ENCODE peak calls at places on chromosomes 5 and 9, in four cellular contexts. One of them, this sample, is unnamed.

GRCh38 chr9:121499427-121500164 is at the start of gene GGTA1:
- DNase-seq in mammary epithelial cell: peak; percentile 50
- DNase-seq in fibroblast of lung: peak; percentile 61
- DNase-seq in A549: peak; percentile 33
- DNase-seq in this sample: peak; percentile 32

GRCh38 chr5:43416233-43416987 is 4.2 kb upstream of the CCL28 start:
- DNase-seq in mammary epithelial cell: no peak
- DNase-seq in fibroblast of lung: peak; percentile 56
- DNase-seq in A549: no peak
- DNase-seq in this sample: no peak

GRCh38 chr9:25224309-25224708 is 453.9 kb downstream of the TUSC1 start:
- DNase-seq in mammary epithelial cell: no peak
- DNase-seq in fibroblast of lung: no peak
- DNase-seq in A549: no peak
- DNase-seq in this sample: no peak

GRCh38 chr9:126650830-126651341 is 37.2 kb downstream of the LMX1B start:
- DNase-seq in mammary epithelial cell: no peak
- DNase-seq in fibroblast of lung: no peak
- DNase-seq in A549: no peak
- DNase-seq in this sample: no peak

GRCh38 chr9:23621166-23621565 is 204.9 kb downstream of the ELAVL2 start:
- DNase-seq in mammary epithelial cell: peak; percentile 78
- DNase-seq in fibroblast of lung: peak; percentile 78
- DNase-seq in A549: no peak
- DNase-seq in this sample: peak; percentile 92

GRCh38 chr9:137255448-137256114 is 454 bp downstream of the NELFB start:
- DNase-seq in mammary epithelial cell: peak; percentile 53
- DNase-seq in fibroblast of lung: peak; percentile 33
- DNase-seq in A549: peak; percentile 43
- DNase-seq in this sample: peak; percentile 6

GRCh38 chr9:6777218-6777902 is 19.6 kb downstream of the KDM4C start:
- DNase-seq in mammary epithelial cell: no peak
- DNase-seq in fibroblast of lung: no peak
- DNase-seq in A549: no peak
- DNase-seq in this sample: no peak

GRCh38 chr5:66653380-66653779 is 57.2 kb downstream of the MAST4 start:
- DNase-seq in mammary epithelial cell: peak; percentile 85
- DNase-seq in fibroblast of lung: peak; percentile 81
- DNase-seq in A549: no peak
- DNase-seq in this sample: peak; percentile 3

GRCh38 chr9:89845321-89845720 is 240.5 kb downstream of the GADD45G start:
- DNase-seq in mammary epithelial cell: no peak
- DNase-seq in fibroblast of lung: no peak
- DNase-seq in A549: no peak
- DNase-seq in this sample: no peak

GRCh38 chr9:34658461-34658860 is 4.0 kb downstream of the CCL27 start:
- DNase-seq in mammary epithelial cell: no peak
- DNase-seq in fibroblast of lung: no peak
- DNase-seq in A549: no peak
- DNase-seq in this sample: no peak

GRCh38 chr9:89431930-89432725 is 65.8 kb downstream of the SEMA4D start:
- DNase-seq in mammary epithelial cell: no peak
- DNase-seq in fibroblast of lung: no peak
- DNase-seq in A549: no peak
- DNase-seq in this sample: no peak

GRCh38 chr5:88377240-88377639 is 108.6 kb upstream of the TMEM161B start:
- DNase-seq in mammary epithelial cell: no peak
- DNase-seq in fibroblast of lung: no peak
- DNase-seq in A549: no peak
- DNase-seq in this sample: no peak

GRCh38 chr9:1077616-1078015 is 27.5 kb downstream of the DMRT2 start:
- DNase-seq in mammary epithelial cell: no peak
- DNase-seq in fibroblast of lung: no peak
- DNase-seq in A549: no peak
- DNase-seq in this sample: no peak

GRCh38 chr5:33997331-33997983 is 10.4 kb downstream of the AMACR start:
- DNase-seq in mammary epithelial cell: peak; percentile 74
- DNase-seq in fibroblast of lung: peak; percentile 80
- DNase-seq in A549: peak; percentile 70
- DNase-seq in this sample: peak; percentile 88

GRCh38 chr9:95024097-95024671 is 293.3 kb downstream of the FANCC start:
- DNase-seq in mammary epithelial cell: no peak
- DNase-seq in fibroblast of lung: no peak
- DNase-seq in A549: peak; percentile 72
- DNase-seq in this sample: peak; percentile 20

GRCh38 chr9:119588874-119589560 is 219.8 kb upstream of the BRINP1 start:
- DNase-seq in mammary epithelial cell: no peak
- DNase-seq in fibroblast of lung: no peak
- DNase-seq in A549: no peak
- DNase-seq in this sample: no peak

GRCh38 chr5:58582411-58583393 is at the start of gene RAB3C:
- DNase-seq in mammary epithelial cell: peak; percentile 91
- DNase-seq in fibroblast of lung: peak; percentile 92
- DNase-seq in A549: peak; percentile 90
- DNase-seq in this sample: peak; percentile 72

GRCh38 chr5:78647838-78648358 is 674 bp downstream of the LHFPL2 start:
- DNase-seq in mammary epithelial cell: peak; percentile 50
- DNase-seq in fibroblast of lung: peak; percentile 67
- DNase-seq in A549: peak; percentile 33
- DNase-seq in this sample: peak; percentile 39

GRCh38 chr5:139422307-139422893 is 16.9 kb downstream of the DNAJC18 start:
- DNase-seq in mammary epithelial cell: peak; percentile 57
- DNase-seq in fibroblast of lung: peak; percentile 61
- DNase-seq in A549: peak; percentile 69
- DNase-seq in this sample: peak; percentile 76

GRCh38 chr5:176816791-176817272 is 6.5 kb downstream of the UNC5A start:
- DNase-seq in mammary epithelial cell: no peak
- DNase-seq in fibroblast of lung: no peak
- DNase-seq in A549: no peak
- DNase-seq in this sample: no peak

GRCh38 chr5:74529101-74529500 is 111.4 kb downstream of the ENC1 start:
- DNase-seq in mammary epithelial cell: no peak
- DNase-seq in fibroblast of lung: peak; percentile 88
- DNase-seq in A549: no peak
- DNase-seq in this sample: no peak

GRCh38 chr5:556909-557441 is 32.7 kb upstream of the SLC9A3 start:
- DNase-seq in mammary epithelial cell: no peak
- DNase-seq in fibroblast of lung: no peak
- DNase-seq in A549: no peak
- DNase-seq in this sample: no peak

GRCh38 chr5:14870347-14871083 is 1.1 kb downstream of the ANKH start:
- DNase-seq in mammary epithelial cell: no peak
- DNase-seq in fibroblast of lung: no peak
- DNase-seq in A549: no peak
- DNase-seq in this sample: peak; percentile 19

GRCh38 chr5:57493034-57493433 is 10.4 kb upstream of the ACTBL2 start:
- DNase-seq in mammary epithelial cell: no peak
- DNase-seq in fibroblast of lung: peak; percentile 66
- DNase-seq in A549: no peak
- DNase-seq in this sample: peak; percentile 48

GRCh38 chr9:104997536-104997935 is 69.6 kb upstream of the ABCA1 start:
- DNase-seq in mammary epithelial cell: no peak
- DNase-seq in fibroblast of lung: no peak
- DNase-seq in A549: no peak
- DNase-seq in this sample: no peak

GRCh38 chr9:104991144-104991953 is 63.4 kb upstream of the ABCA1 start:
- DNase-seq in mammary epithelial cell: peak; percentile 78
- DNase-seq in fibroblast of lung: peak; percentile 86
- DNase-seq in A549: peak; percentile 87
- DNase-seq in this sample: peak; percentile 68

GRCh38 chr9:104988539-104988938 is 60.6 kb upstream of the ABCA1 start:
- DNase-seq in mammary epithelial cell: no peak
- DNase-seq in fibroblast of lung: no peak
- DNase-seq in A549: no peak
- DNase-seq in this sample: no peak

GRCh38 chr9:104992696-104993095 is 64.7 kb upstream of the ABCA1 start:
- DNase-seq in mammary epithelial cell: no peak
- DNase-seq in fibroblast of lung: peak; percentile 88
- DNase-seq in A549: no peak
- DNase-seq in this sample: no peak

GRCh38 chr9:104993291-104993963 is 65.5 kb upstream of the ABCA1 start:
- DNase-seq in mammary epithelial cell: no peak
- DNase-seq in fibroblast of lung: peak; percentile 91
- DNase-seq in A549: no peak
- DNase-seq in this sample: no peak
- H3K4me2 ChIP-seq in mammary epithelial cell: no peak overlapping the region
- H3K4me2 ChIP-seq in fibroblast of lung: peak overlapping the region; percentile 36
- H3K4me2 ChIP-seq in A549: no peak overlapping the region
- H3K4me2 ChIP-seq in this sample: no peak overlapping the region

GRCh38 chr9:37425298-37425752 is 2.8 kb downstream of the GRHPR start:
- DNase-seq in mammary epithelial cell: no peak
- DNase-seq in fibroblast of lung: peak; percentile 27
- DNase-seq in A549: no peak
- DNase-seq in this sample: no peak

GRCh38 chr9:37426846-37427245 is 4.3 kb downstream of the GRHPR start:
- DNase-seq in mammary epithelial cell: no peak
- DNase-seq in fibroblast of lung: no peak
- DNase-seq in A549: no peak
- DNase-seq in this sample: no peak

GRCh38 chr9:37424204-37424685 is 1.7 kb downstream of the GRHPR start:
- DNase-seq in mammary epithelial cell: no peak
- DNase-seq in fibroblast of lung: no peak
- DNase-seq in A549: no peak
- DNase-seq in this sample: no peak

GRCh38 chr9:37423508-37423907 is 1.0 kb downstream of the GRHPR start:
- DNase-seq in mammary epithelial cell: no peak
- DNase-seq in fibroblast of lung: no peak
- DNase-seq in A549: no peak
- DNase-seq in this sample: no peak

DNA sequence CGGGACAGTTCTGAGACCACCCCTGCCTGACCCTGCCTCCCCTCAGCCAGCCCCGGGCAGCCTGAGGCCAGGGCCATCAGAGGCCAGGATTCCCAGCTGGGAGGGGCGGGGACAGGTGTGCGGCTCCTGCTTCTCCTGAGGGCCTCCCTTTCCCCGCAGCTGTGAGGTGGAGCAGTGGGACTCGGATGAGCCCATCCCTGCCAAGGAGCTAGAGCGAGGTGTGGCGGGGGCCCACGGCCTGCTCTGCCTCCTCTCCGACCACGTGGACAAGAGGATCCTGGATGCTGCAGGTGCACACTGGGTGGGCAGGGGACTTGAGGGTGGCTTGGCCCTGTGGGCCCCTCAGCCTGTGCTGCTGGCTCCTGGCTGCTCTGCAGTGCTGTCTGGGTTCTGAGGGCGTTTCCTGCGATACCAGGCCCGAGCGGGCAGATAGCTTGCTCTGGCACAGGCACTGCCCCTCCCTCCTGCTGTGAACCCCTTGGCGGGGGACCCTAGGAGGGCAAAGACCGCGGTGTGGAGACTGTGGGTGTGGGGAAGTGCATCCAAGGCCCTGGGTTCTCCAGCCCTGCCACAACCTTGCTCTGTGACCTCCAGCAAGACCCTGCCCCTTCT is 2.3 kb downstream of the GRHPR start:
- DNase-seq in mammary epithelial cell: no peak
- DNase-seq in fibroblast of lung: no peak
- DNase-seq in A549: no peak
- DNase-seq in this sample: no peak
- H3K4me3 ChIP-seq in mammary epithelial cell: no peak overlapping the region
- H3K4me3 ChIP-seq in fibroblast of lung: no peak overlapping the region
- H3K4me3 ChIP-seq in A549: peak overlapping the region; percentile 85
- H3K4me3 ChIP-seq in this sample: no peak overlapping the region

DNA sequence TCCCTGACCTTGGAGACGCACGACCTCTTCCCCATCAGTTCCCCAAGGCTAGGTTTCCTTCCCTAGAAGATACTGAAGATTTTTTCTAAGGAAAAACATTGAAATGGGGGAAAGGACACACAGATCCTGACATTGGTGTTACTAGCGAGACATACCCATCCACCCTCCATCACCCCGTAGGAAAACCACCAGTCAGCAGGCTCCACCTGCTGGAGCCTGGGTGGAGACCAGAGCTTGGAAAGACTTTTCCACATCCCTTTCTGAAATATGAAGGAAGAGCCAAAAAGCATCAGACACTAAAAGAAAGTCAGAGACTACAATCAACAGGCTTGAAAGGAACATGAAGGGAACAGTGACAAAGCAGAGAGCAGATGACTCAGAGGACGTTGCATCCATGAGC is 638.0 kb downstream of the IRX1 start:
- DNase-seq in mammary epithelial cell: no peak
- DNase-seq in fibroblast of lung: no peak
- DNase-seq in A549: no peak
- DNase-seq in this sample: no peak
- TF ChIP-seq CTCF in mammary epithelial cell: peak; percentile 43
- TF ChIP-seq CTCF in fibroblast of lung: no peak
- TF ChIP-seq CTCF in A549: no peak
- TF ChIP-seq CTCF in this sample: no peak

GRCh38 chr5:160472482-160472881 is 50.8 kb downstream of the PTTG1 start:
- DNase-seq in mammary epithelial cell: no peak
- DNase-seq in fibroblast of lung: no peak
- DNase-seq in A549: no peak
- DNase-seq in this sample: no peak
- H3K4me2 ChIP-seq in mammary epithelial cell: no peak overlapping the region
- H3K4me2 ChIP-seq in fibroblast of lung: no peak overlapping the region
- H3K4me2 ChIP-seq in A549: no peak overlapping the region
- H3K4me2 ChIP-seq in this sample: no peak overlapping the region

GRCh38 chr5:174733836-174734235 is 9.5 kb downstream of the MSX2 start:
- DNase-seq in mammary epithelial cell: no peak
- DNase-seq in fibroblast of lung: no peak
- DNase-seq in A549: no peak
- DNase-seq in this sample: no peak
- H3K4me3 ChIP-seq in mammary epithelial cell: no peak overlapping the region
- H3K4me3 ChIP-seq in fibroblast of lung: no peak overlapping the region
- H3K4me3 ChIP-seq in A549: no peak overlapping the region
- H3K4me3 ChIP-seq in this sample: no peak overlapping the region

GRCh38 chr9:37495571-37495970 is 9.8 kb downstream of the POLR1E start:
- DNase-seq in mammary epithelial cell: no peak
- DNase-seq in fibroblast of lung: no peak
- DNase-seq in A549: no peak
- DNase-seq in this sample: no peak
- TF ChIP-seq CTCF in mammary epithelial cell: no peak
- TF ChIP-seq CTCF in fibroblast of lung: no peak
- TF ChIP-seq CTCF in A549: no peak
- TF ChIP-seq CTCF in this sample: no peak

DNA sequence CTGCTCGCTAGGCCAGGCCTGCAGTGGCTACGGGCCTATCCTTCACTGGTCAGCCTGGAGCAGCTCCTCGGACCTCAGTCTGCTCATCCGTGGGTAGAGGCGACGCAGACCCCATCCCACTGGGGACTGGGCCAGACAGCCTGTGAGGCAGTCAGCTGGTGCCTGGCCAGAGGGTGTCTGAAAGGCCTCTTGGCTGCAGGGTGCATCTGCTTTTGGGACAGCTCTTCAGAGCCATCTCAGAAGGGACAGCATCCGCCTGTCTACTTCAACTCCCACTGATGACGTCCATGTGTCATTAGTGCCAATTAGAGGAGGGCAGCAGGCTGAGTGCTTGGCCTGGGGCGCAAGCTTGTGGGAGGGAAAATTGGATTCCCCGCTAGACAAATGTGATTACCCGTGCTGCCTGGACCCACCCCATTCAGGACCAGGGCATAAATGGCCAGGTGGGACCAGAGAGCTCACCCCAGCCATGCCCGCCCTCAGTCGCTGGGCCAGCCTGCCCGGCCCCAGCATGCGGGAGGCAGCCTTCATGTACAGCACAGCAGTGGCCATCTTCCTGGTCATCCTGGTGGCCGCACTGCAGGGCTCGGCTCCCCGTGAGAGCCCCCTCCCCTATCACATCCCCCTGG is at the start of gene DBH:
- DNase-seq in mammary epithelial cell: no peak
- DNase-seq in fibroblast of lung: no peak
- DNase-seq in A549: no peak
- DNase-seq in this sample: no peak
- H3K4me2 ChIP-seq in mammary epithelial cell: no peak within 1 kb of the TSS
- H3K4me2 ChIP-seq in fibroblast of lung: no peak within 1 kb of the TSS
- H3K4me2 ChIP-seq in A549: no peak within 1 kb of the TSS
- H3K4me2 ChIP-seq in this sample: no peak within 1 kb of the TSS

This sample was measured in PC-3.